ENCODE peak calls at places on chromosome 9, in nine cellular contexts. A, I, N, B, Z, U, G, Q and V are unnamed samples.

GRCh38 chr9:35929188-35929718 is 20.0 kb downstream of the SPAAR start:
- DNase-seq in A (no peak), I (no peak), N (no peak), B (no peak), Z (no peak), U (no peak), G (no peak), Q (no peak), V (no peak)

GRCh38 chr9:81902191-81902590 is 26.0 kb upstream of the SPATA31D4 start:
- DNase-seq in A (peak), I (no peak), N (peak), B (no peak), Z (no peak), U (no peak), G (no peak), Q (peak), V (no peak)

GRCh38 chr9:124834586-124834985 is 18.7 kb upstream of the WDR38 start:
- DNase-seq in A (peak), I (peak), N (peak), B (no peak), Z (no peak), U (no peak), G (no peak), Q (peak), V (no peak)

GRCh38 chr9:123541441-123541840 is 185.4 kb downstream of the CRB2 start:
- DNase-seq in A (no peak), I (no peak), N (peak), B (no peak), Z (no peak), U (no peak), G (no peak), Q (no peak), V (no peak)

GRCh38 chr9:73073337-73074175 is 78.1 kb upstream of the ANXA1 start:
- DNase-seq in A (no peak), I (no peak), N (peak), B (no peak), Z (no peak), U (no peak), G (no peak), Q (no peak), V (no peak)

GRCh38 chr9:135857843-135858242 is 49.5 kb downstream of the CAMSAP1 start:
- DNase-seq in A (no peak), I (no peak), N (peak), B (no peak), Z (no peak), U (no peak), G (no peak), Q (no peak), V (no peak)

GRCh38 chr9:37899041-37899440 is 4.9 kb downstream of the SLC25A51 start:
- DNase-seq in A (peak), I (no peak), N (peak), B (no peak), Z (no peak), U (no peak), G (no peak), Q (peak), V (no peak)

GRCh38 chr9:22049411-22049810 is 40.3 kb upstream of the CDKN2B start:
- DNase-seq in A (peak), I (no peak), N (peak), B (no peak), Z (no peak), U (no peak), G (no peak), Q (peak), V (no peak)

GRCh38 chr9:127541865-127542264 is 70.2 kb upstream of the STXBP1 start:
- DNase-seq in A (peak), I (no peak), N (peak), B (no peak), Z (no peak), U (no peak), G (no peak), Q (peak), V (no peak)

GRCh38 chr9:86075132-86075807 is 24.1 kb downstream of the GOLM1 start:
- DNase-seq in A (no peak), I (no peak), N (no peak), B (no peak), Z (no peak), U (no peak), G (no peak), Q (no peak), V (no peak)

GRCh38 chr9:124438091-124438490 is 12.2 kb upstream of the ADGRD2 start:
- DNase-seq in A (no peak), I (no peak), N (no peak), B (no peak), Z (no peak), U (no peak), G (no peak), Q (no peak), V (no peak)

GRCh38 chr9:6114424-6114823 is 99.0 kb upstream of the RANBP6 start:
- DNase-seq in A (no peak), I (no peak), N (no peak), B (no peak), Z (no peak), U (no peak), G (no peak), Q (no peak), V (no peak)

GRCh38 chr9:102101723-102102122 is 363.3 kb upstream of the GRIN3A start:
- DNase-seq in A (no peak), I (no peak), N (no peak), B (no peak), Z (no peak), U (no peak), G (no peak), Q (no peak), V (no peak)

GRCh38 chr9:129491486-129491855 is 129.4 kb downstream of the C9orf50 start:
- DNase-seq in A (peak), I (no peak), N (no peak), B (no peak), Z (no peak), U (no peak), G (no peak), Q (no peak), V (no peak)

GRCh38 chr9:76296561-76297276 is 97.5 kb downstream of the RFK start:
- DNase-seq in A (no peak), I (no peak), N (no peak), B (no peak), Z (no peak), U (no peak), G (no peak), Q (no peak), V (no peak)

GRCh38 chr9:86073839-86074238 is 25.5 kb downstream of the GOLM1 start:
- DNase-seq in A (no peak), I (no peak), N (no peak), B (no peak), Z (no peak), U (no peak), G (no peak), Q (no peak), V (no peak)

GRCh38 chr9:128587453-128587852 is 35.1 kb downstream of the SPTAN1 start:
- DNase-seq in A (no peak), I (no peak), N (no peak), B (no peak), Z (no peak), U (no peak), G (no peak), Q (no peak), V (peak)

GRCh38 chr9:72749276-72749675 is 203.6 kb downstream of the ALDH1A1 start:
- DNase-seq in A (no peak), I (peak), N (no peak), B (no peak), Z (no peak), U (no peak), G (no peak), Q (no peak), V (no peak)

GRCh38 chr9:34628656-34629491 is at the start of gene ARID3C:
- DNase-seq in A (no peak), I (peak), N (peak), B (peak), Z (no peak), U (no peak), G (no peak), Q (no peak), V (no peak)

GRCh38 chr9:136453326-136453725 is 13.7 kb upstream of the INPP5E start:
- DNase-seq in A (no peak), I (no peak), N (no peak), B (no peak), Z (no peak), U (no peak), G (no peak), Q (no peak), V (no peak)

GRCh38 chr9:92988215-92988731 is 41.0 kb downstream of the FGD3 start:
- DNase-seq in A (no peak), I (no peak), N (no peak), B (no peak), Z (no peak), U (no peak), G (no peak), Q (no peak), V (no peak)

GRCh38 chr9:135290566-135290965 is 189.0 kb upstream of the PPP1R26 start:
- DNase-seq in A (no peak), I (no peak), N (no peak), B (no peak), Z (no peak), U (no peak), G (no peak), Q (no peak), V (no peak)

GRCh38 chr9:129172816-129173215 is 5.2 kb downstream of the IER5L start:
- DNase-seq in A (no peak), I (peak), N (peak), B (peak), Z (no peak), U (no peak), G (no peak), Q (peak), V (no peak)

GRCh38 chr9:96383165-96383939 is at the start of gene SLC35D2:
- DNase-seq in A (peak), I (peak), N (peak), B (peak), Z (no peak), U (peak), G (peak), Q (peak), V (no peak)

GRCh38 chr9:5044160-5044559 is 59.1 kb downstream of the JAK2 start:
- DNase-seq in A (no peak), I (no peak), N (no peak), B (no peak), Z (no peak), U (no peak), G (no peak), Q (no peak), V (no peak)
- H3K4me3 ChIP-seq in A (no peak), I (no peak), N (no peak), B (no peak), Z (no peak), U (no peak), G (no peak), Q (no peak), V (no peak)

GRCh38 chr9:107636596-107637405 is 147.2 kb upstream of the KLF4 start:
- DNase-seq in A (peak), I (no peak), N (peak), B (no peak), Z (no peak), U (no peak), G (no peak), Q (peak), V (no peak)
- H3K4me3 ChIP-seq in A (no peak), I (no peak), N (peak), B (no peak), Z (peak), U (no peak), G (no peak), Q (peak), V (no peak)

GRCh38 chr9:14316574-14317304 is 2.8 kb upstream of the NFIB start:
- DNase-seq in A (no peak), I (no peak), N (no peak), B (no peak), Z (no peak), U (no peak), G (peak), Q (peak), V (no peak)
- H3K4me3 ChIP-seq in A (peak), I (no peak), N (no peak), B (peak), Z (peak), U (peak), G (no peak), Q (peak), V (no peak)

DNA sequence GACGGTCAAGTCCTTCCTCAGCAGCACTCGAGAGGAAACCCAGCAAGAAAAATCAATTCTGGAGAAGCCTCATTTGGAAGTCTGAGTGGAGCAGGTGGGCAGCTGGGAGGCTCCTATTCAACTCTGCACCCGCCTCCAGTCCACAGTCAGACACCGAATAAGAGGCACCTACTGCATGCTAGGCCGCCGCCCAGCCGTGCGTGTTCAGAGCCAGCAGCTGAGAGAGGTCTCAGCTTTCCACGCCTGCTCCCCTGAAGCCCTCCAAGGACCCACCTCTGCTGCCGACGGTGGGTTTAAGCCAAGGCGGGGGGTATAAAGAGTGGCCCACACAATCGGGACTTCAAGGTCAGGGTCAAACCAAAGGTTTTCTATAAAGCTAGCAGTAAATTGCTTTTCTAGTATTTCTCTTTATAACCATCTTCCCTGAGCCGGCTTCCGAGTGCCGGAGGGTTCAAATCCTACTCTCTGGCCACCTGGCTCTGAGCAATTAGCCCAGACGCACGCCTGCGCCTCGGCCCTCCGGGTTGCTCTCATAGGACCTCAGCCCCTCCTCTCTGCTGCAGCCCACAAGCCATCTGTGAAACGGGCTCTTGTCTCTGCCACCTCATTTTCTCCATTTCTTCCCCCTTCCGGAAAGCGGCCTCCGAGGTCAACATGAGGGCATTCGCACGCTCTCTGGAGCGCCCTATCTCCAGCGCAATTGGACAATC is 41.8 kb downstream of the VAV2 start:
- DNase-seq in A (peak), I (no peak), N (peak), B (peak), Z (no peak), U (no peak), G (no peak), Q (no peak), V (no peak)
- H3K4me3 ChIP-seq in A (no peak), I (no peak), N (no peak), B (no peak), Z (peak), U (no peak), G (no peak), Q (no peak), V (peak)

DNA sequence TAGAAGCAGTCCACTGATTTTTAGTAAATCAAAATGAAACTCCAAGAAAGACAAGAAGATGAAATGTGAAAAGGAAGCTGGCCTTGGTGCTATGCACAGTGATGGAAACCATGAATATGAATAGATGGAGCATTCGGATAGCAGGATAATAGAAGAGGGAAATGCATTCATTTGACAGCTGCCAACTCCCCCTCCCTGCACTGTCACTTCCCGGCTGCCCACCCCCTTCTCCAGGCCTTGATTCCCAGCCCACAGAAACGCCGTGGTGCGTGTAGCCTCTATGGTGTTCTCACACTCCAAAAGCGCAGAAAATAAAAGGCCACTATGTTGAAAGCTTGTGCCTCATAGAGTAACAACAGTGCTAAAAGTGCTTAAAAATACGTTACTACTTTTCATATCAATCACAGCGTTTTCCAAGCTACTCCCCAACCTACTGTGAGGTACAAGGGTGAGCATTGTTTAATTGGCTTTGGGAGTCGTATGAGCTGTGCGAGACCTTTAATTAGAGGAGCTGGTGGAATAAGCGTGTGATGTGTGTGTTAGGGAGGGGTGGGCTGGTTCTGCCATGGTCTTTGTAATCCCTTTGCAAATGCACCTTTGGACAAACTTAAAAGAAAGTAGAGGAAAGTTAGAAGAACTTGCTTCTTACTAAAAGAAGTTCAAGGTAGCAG is 26.1 kb upstream of the IFNK start:
- DNase-seq in A (no peak), I (no peak), N (no peak), B (no peak), Z (no peak), U (no peak), G (no peak), Q (no peak), V (no peak)
- H3K4me3 ChIP-seq in A (no peak), I (no peak), N (no peak), B (no peak), Z (no peak), U (no peak), G (no peak), Q (no peak), V (no peak)

GRCh38 chr9:120532891-120533290 is 47.1 kb downstream of the CDK5RAP2 start:
- DNase-seq in A (no peak), I (no peak), N (no peak), B (no peak), Z (no peak), U (no peak), G (no peak), Q (no peak), V (no peak)
- H3K4me3 ChIP-seq in A (no peak), I (no peak), N (no peak), B (no peak), Z (peak), U (no peak), G (no peak), Q (no peak), V (no peak)

DNA sequence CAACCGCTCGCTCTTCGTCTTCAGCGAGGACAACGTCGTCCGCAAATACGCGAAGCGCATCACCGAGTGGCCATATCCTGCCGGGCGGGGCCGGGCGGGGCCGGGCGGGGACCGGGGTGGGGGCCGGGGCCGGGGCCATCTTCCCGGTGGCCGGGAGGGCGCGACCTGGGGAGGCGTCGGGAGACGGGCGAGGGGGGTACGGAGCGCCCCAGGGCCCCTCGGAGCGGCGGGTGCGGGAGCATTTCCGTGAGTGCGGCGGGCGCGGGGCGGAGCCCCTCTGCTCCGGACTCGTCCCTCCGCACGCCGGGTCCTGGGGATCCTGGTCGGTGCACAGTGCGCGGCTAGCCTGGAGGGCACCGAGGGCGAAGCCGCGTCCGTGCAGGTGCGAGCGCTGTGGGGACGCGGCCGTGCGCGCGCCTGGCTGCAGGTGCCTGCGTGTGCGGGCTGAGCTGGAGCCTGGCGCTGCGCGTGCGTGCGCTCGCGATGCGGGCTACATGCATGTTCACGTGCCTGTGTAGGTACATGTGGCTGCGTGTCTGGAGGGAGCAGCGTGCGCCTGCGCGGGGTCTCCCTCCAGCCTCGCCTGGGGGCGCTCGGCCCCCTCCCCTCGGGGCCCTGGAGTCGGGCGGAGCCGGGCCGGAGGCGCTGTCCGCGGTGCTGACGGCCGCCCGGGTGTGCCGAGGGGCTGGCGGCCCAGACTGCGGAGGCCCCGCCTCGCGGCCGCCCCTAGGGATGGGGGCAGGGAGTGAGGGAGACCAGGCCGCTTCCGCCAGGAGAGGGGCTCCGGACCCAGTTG is 762 bp downstream of the CACNA1B start:
- DNase-seq in A (peak), I (peak), N (peak), B (no peak), Z (no peak), U (no peak), G (peak), Q (no peak), V (no peak)
- H3K4me3 ChIP-seq in A (peak), I (peak), N (no peak), B (peak), Z (peak), U (peak), G (no peak), Q (peak), V (no peak)

GRCh38 chr9:97386733-97387503 is 25.0 kb upstream of the TDRD7 start:
- DNase-seq in A (peak), I (peak), N (peak), B (peak), Z (no peak), U (peak), G (peak), Q (peak), V (no peak)

GRCh38 chr9:97386265-97386633 is 25.6 kb upstream of the TDRD7 start:
- DNase-seq in A (no peak), I (peak), N (no peak), B (no peak), Z (no peak), U (no peak), G (no peak), Q (no peak), V (no peak)

GRCh38 chr9:97388721-97389238 is 23.1 kb upstream of the TDRD7 start:
- DNase-seq in A (no peak), I (no peak), N (peak), B (no peak), Z (no peak), U (no peak), G (no peak), Q (no peak), V (no peak)

GRCh38 chr9:97387936-97388684 is 23.8 kb upstream of the TDRD7 start:
- DNase-seq in A (no peak), I (no peak), N (no peak), B (no peak), Z (no peak), U (no peak), G (peak), Q (no peak), V (no peak)

GRCh38 chr9:97387504-97387886 is 24.4 kb upstream of the TDRD7 start:
- DNase-seq in A (no peak), I (no peak), N (no peak), B (no peak), Z (no peak), U (no peak), G (no peak), Q (no peak), V (no peak)
- H3K4me3 ChIP-seq in A (no peak), I (no peak), N (no peak), B (peak), Z (no peak), U (no peak), G (no peak), Q (no peak), V (no peak)

GRCh38 chr9:133144142-133144886 is 19.4 kb downstream of the GBGT1 start:
- DNase-seq in A (peak), I (peak), N (peak), B (peak), Z (peak), U (peak), G (peak), Q (peak), V (peak)
- H3K4me3 ChIP-seq in A (peak), I (peak), N (peak), B (peak), Z (peak), U (peak), G (no peak), Q (peak), V (peak)

DNA sequence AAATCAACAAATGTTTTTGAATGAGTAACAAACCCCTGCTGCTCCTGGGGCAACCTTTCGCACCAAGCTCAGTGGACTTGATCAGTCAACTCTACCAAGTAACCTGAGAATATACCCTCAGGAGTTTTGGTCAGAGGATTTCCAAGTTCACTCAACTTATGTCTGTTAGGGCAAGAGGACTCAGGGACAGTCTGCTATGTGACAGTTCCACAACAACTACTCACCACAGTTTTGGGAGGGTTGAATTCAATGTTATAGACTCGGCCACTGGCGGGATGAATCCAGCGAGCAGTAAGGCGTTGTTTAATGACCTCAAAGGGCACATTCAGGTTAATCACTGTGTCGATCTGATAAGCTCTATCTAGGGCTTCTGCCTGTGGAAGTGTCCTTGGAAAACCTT is 22.1 kb downstream of the AK3 start:
- DNase-seq in A (no peak), I (no peak), N (no peak), B (no peak), Z (no peak), U (no peak), G (no peak), Q (no peak), V (no peak)
- H3K4me3 ChIP-seq in A (no peak), I (no peak), N (no peak), B (no peak), Z (no peak), U (no peak), G (no peak), Q (no peak), V (no peak)